ENCODE peak calls at places on chromosomes 4 and X, in nine cellular contexts. One of them, this sample, is unnamed.

GRCh38 chr4:94758700-94759399 is 1.1 kb downstream of the BMPR1B start:
- DNase-seq in NCI-H1694 treated with DMSO at 0.1 percent for 48 hours: no peak
- DNase-seq in hippocampal formation: peak; percentile 3
- DNase-seq in small intestine: no peak
- DNase-seq in AG08396: no peak
- DNase-seq in endothelial cell: peak; percentile 22
- DNase-seq in EL: peak; percentile 5
- DNase-seq in stimulated activated CD4-positive, alpha-beta T cell treated with anti-CD3 and anti-CD28 coated beads, Interleukin-12 subunit alpha, Interleukin-12 subunit beta, amount 100 ng/mL, for 48 hours: no peak
- DNase-seq in HFF-Myc: no peak
- DNase-seq in this sample: no peak

GRCh38 chrX:68995780-68996551 is 167.1 kb downstream of the EFNB1 start:
- DNase-seq in NCI-H1694 treated with DMSO at 0.1 percent for 48 hours: no peak
- DNase-seq in stimulated activated CD4-positive, alpha-beta T cell treated with anti-CD3 and anti-CD28 coated beads, Interleukin-12 subunit alpha, Interleukin-12 subunit beta, amount 100 ng/mL, for 48 hours: no peak
- DNase-seq in EL: peak; percentile 58
- DNase-seq in small intestine: peak; percentile 87
- DNase-seq in hippocampal formation: no peak
- DNase-seq in endothelial cell: no peak
- DNase-seq in HFF-Myc: no peak
- DNase-seq in AG08396: no peak
- DNase-seq in this sample: no peak

GRCh38 chr4:37666625-37667071 is 19.5 kb downstream of the RELL1 start:
- DNase-seq in NCI-H1694 treated with DMSO at 0.1 percent for 48 hours: no peak
- DNase-seq in EL: peak; percentile 91
- DNase-seq in endothelial cell: peak; percentile 18
- DNase-seq in small intestine: peak; percentile 97
- DNase-seq in stimulated activated CD4-positive, alpha-beta T cell treated with anti-CD3 and anti-CD28 coated beads, Interleukin-12 subunit alpha, Interleukin-12 subunit beta, amount 100 ng/mL, for 48 hours: peak; percentile 8
- DNase-seq in HFF-Myc: peak; percentile 70
- DNase-seq in AG08396: peak; percentile 79
- DNase-seq in hippocampal formation: no peak
- DNase-seq in this sample: peak; percentile 55

GRCh38 chr4:108360857-108361820 is 192.4 kb upstream of the LEF1 start:
- DNase-seq in endothelial cell: peak; percentile 11
- DNase-seq in EL: peak; percentile 91
- DNase-seq in small intestine: no peak
- DNase-seq in HFF-Myc: peak; percentile 57
- DNase-seq in hippocampal formation: no peak
- DNase-seq in AG08396: peak; percentile 51
- DNase-seq in NCI-H1694 treated with DMSO at 0.1 percent for 48 hours: no peak
- DNase-seq in stimulated activated CD4-positive, alpha-beta T cell treated with anti-CD3 and anti-CD28 coated beads, Interleukin-12 subunit alpha, Interleukin-12 subunit beta, amount 100 ng/mL, for 48 hours: no peak
- DNase-seq in this sample: peak; percentile 41

GRCh38 chr4:3689006-3689405 is 77.2 kb upstream of the ADRA2C start:
- DNase-seq in AG08396: no peak
- DNase-seq in hippocampal formation: no peak
- DNase-seq in stimulated activated CD4-positive, alpha-beta T cell treated with anti-CD3 and anti-CD28 coated beads, Interleukin-12 subunit alpha, Interleukin-12 subunit beta, amount 100 ng/mL, for 48 hours: no peak
- DNase-seq in endothelial cell: no peak
- DNase-seq in EL: no peak
- DNase-seq in HFF-Myc: no peak
- DNase-seq in NCI-H1694 treated with DMSO at 0.1 percent for 48 hours: no peak
- DNase-seq in small intestine: no peak
- DNase-seq in this sample: no peak

GRCh38 chr4:179415016-179415841 is 1973.0 kb upstream of the AGA start:
- DNase-seq in NCI-H1694 treated with DMSO at 0.1 percent for 48 hours: no peak
- DNase-seq in hippocampal formation: no peak
- DNase-seq in AG08396: no peak
- DNase-seq in endothelial cell: no peak
- DNase-seq in HFF-Myc: no peak
- DNase-seq in EL: no peak
- DNase-seq in stimulated activated CD4-positive, alpha-beta T cell treated with anti-CD3 and anti-CD28 coated beads, Interleukin-12 subunit alpha, Interleukin-12 subunit beta, amount 100 ng/mL, for 48 hours: no peak
- DNase-seq in small intestine: no peak
- DNase-seq in this sample: no peak

GRCh38 chr4:2650276-2650675 is 105.9 kb downstream of the TNIP2 start:
- DNase-seq in EL: no peak
- DNase-seq in endothelial cell: no peak
- DNase-seq in NCI-H1694 treated with DMSO at 0.1 percent for 48 hours: no peak
- DNase-seq in HFF-Myc: no peak
- DNase-seq in AG08396: no peak
- DNase-seq in hippocampal formation: no peak
- DNase-seq in stimulated activated CD4-positive, alpha-beta T cell treated with anti-CD3 and anti-CD28 coated beads, Interleukin-12 subunit alpha, Interleukin-12 subunit beta, amount 100 ng/mL, for 48 hours: no peak
- DNase-seq in small intestine: no peak
- DNase-seq in this sample: no peak

GRCh38 chr4:85741921-85742591 is 267.1 kb downstream of the ARHGAP24 start:
- DNase-seq in AG08396: no peak
- DNase-seq in EL: no peak
- DNase-seq in stimulated activated CD4-positive, alpha-beta T cell treated with anti-CD3 and anti-CD28 coated beads, Interleukin-12 subunit alpha, Interleukin-12 subunit beta, amount 100 ng/mL, for 48 hours: no peak
- DNase-seq in NCI-H1694 treated with DMSO at 0.1 percent for 48 hours: peak; percentile 21
- DNase-seq in HFF-Myc: no peak
- DNase-seq in hippocampal formation: peak; percentile 83
- DNase-seq in small intestine: no peak
- DNase-seq in endothelial cell: no peak
- DNase-seq in this sample: peak; percentile 97

GRCh38 chr4:53763813-53764597 is 172.7 kb upstream of the LNX1 start:
- DNase-seq in HFF-Myc: peak; percentile 20
- DNase-seq in AG08396: peak; percentile 68
- DNase-seq in stimulated activated CD4-positive, alpha-beta T cell treated with anti-CD3 and anti-CD28 coated beads, Interleukin-12 subunit alpha, Interleukin-12 subunit beta, amount 100 ng/mL, for 48 hours: no peak
- DNase-seq in NCI-H1694 treated with DMSO at 0.1 percent for 48 hours: no peak
- DNase-seq in hippocampal formation: no peak
- DNase-seq in small intestine: no peak
- DNase-seq in endothelial cell: no peak
- DNase-seq in EL: peak; percentile 91
- DNase-seq in this sample: no peak

GRCh38 chrX:132651411-132652086 is 162.7 kb upstream of the MBNL3 start:
- DNase-seq in NCI-H1694 treated with DMSO at 0.1 percent for 48 hours: no peak
- DNase-seq in stimulated activated CD4-positive, alpha-beta T cell treated with anti-CD3 and anti-CD28 coated beads, Interleukin-12 subunit alpha, Interleukin-12 subunit beta, amount 100 ng/mL, for 48 hours: no peak
- DNase-seq in endothelial cell: no peak
- DNase-seq in small intestine: no peak
- DNase-seq in hippocampal formation: no peak
- DNase-seq in HFF-Myc: no peak
- DNase-seq in AG08396: no peak
- DNase-seq in EL: no peak
- DNase-seq in this sample: no peak

GRCh38 chrX:68041110-68041509 is 392.2 kb downstream of the OPHN1 start:
- DNase-seq in AG08396: no peak
- DNase-seq in hippocampal formation: no peak
- DNase-seq in EL: no peak
- DNase-seq in small intestine: no peak
- DNase-seq in HFF-Myc: no peak
- DNase-seq in endothelial cell: no peak
- DNase-seq in NCI-H1694 treated with DMSO at 0.1 percent for 48 hours: no peak
- DNase-seq in stimulated activated CD4-positive, alpha-beta T cell treated with anti-CD3 and anti-CD28 coated beads, Interleukin-12 subunit alpha, Interleukin-12 subunit beta, amount 100 ng/mL, for 48 hours: no peak
- DNase-seq in this sample: no peak

GRCh38 chrX:97587171-97587570 is 703.5 kb downstream of the RPA4 start:
- DNase-seq in stimulated activated CD4-positive, alpha-beta T cell treated with anti-CD3 and anti-CD28 coated beads, Interleukin-12 subunit alpha, Interleukin-12 subunit beta, amount 100 ng/mL, for 48 hours: no peak
- DNase-seq in small intestine: no peak
- DNase-seq in hippocampal formation: no peak
- DNase-seq in EL: no peak
- DNase-seq in NCI-H1694 treated with DMSO at 0.1 percent for 48 hours: no peak
- DNase-seq in AG08396: no peak
- DNase-seq in HFF-Myc: no peak
- DNase-seq in endothelial cell: no peak
- DNase-seq in this sample: no peak

GRCh38 chr4:74531952-74532794 is 87.2 kb downstream of the AREG start:
- DNase-seq in small intestine: peak; percentile 77
- DNase-seq in hippocampal formation: no peak
- DNase-seq in HFF-Myc: no peak
- DNase-seq in AG08396: peak; percentile 25
- DNase-seq in EL: peak; percentile 71
- DNase-seq in endothelial cell: peak; percentile 19
- DNase-seq in stimulated activated CD4-positive, alpha-beta T cell treated with anti-CD3 and anti-CD28 coated beads, Interleukin-12 subunit alpha, Interleukin-12 subunit beta, amount 100 ng/mL, for 48 hours: no peak
- DNase-seq in NCI-H1694 treated with DMSO at 0.1 percent for 48 hours: no peak
- DNase-seq in this sample: peak; percentile 12

GRCh38 chr4:148866666-148867065 is 424.5 kb upstream of the NR3C2 start:
- DNase-seq in HFF-Myc: no peak
- DNase-seq in EL: no peak
- DNase-seq in NCI-H1694 treated with DMSO at 0.1 percent for 48 hours: no peak
- DNase-seq in endothelial cell: no peak
- DNase-seq in AG08396: no peak
- DNase-seq in stimulated activated CD4-positive, alpha-beta T cell treated with anti-CD3 and anti-CD28 coated beads, Interleukin-12 subunit alpha, Interleukin-12 subunit beta, amount 100 ng/mL, for 48 hours: no peak
- DNase-seq in small intestine: no peak
- DNase-seq in hippocampal formation: no peak
- DNase-seq in this sample: no peak

GRCh38 chr4:40454816-40455215 is 119.7 kb downstream of the CHRNA9 start:
- DNase-seq in EL: no peak
- DNase-seq in AG08396: no peak
- DNase-seq in endothelial cell: no peak
- DNase-seq in NCI-H1694 treated with DMSO at 0.1 percent for 48 hours: no peak
- DNase-seq in small intestine: no peak
- DNase-seq in HFF-Myc: no peak
- DNase-seq in hippocampal formation: no peak
- DNase-seq in stimulated activated CD4-positive, alpha-beta T cell treated with anti-CD3 and anti-CD28 coated beads, Interleukin-12 subunit alpha, Interleukin-12 subunit beta, amount 100 ng/mL, for 48 hours: no peak
- DNase-seq in this sample: no peak

GRCh38 chr4:185471235-185472062 is at the start of gene CCDC110:
- DNase-seq in AG08396: peak; percentile 100
- DNase-seq in EL: peak; percentile 88
- DNase-seq in hippocampal formation: peak; percentile 95
- DNase-seq in HFF-Myc: peak; percentile 77
- DNase-seq in NCI-H1694 treated with DMSO at 0.1 percent for 48 hours: peak; percentile 38
- DNase-seq in endothelial cell: peak; percentile 98
- DNase-seq in small intestine: peak; percentile 91
- DNase-seq in stimulated activated CD4-positive, alpha-beta T cell treated with anti-CD3 and anti-CD28 coated beads, Interleukin-12 subunit alpha, Interleukin-12 subunit beta, amount 100 ng/mL, for 48 hours: peak; percentile 93
- DNase-seq in this sample: peak; percentile 98

GRCh38 chrX:47226071-47226470 is 6.7 kb upstream of the USP11 start:
- DNase-seq in hippocampal formation: no peak
- DNase-seq in stimulated activated CD4-positive, alpha-beta T cell treated with anti-CD3 and anti-CD28 coated beads, Interleukin-12 subunit alpha, Interleukin-12 subunit beta, amount 100 ng/mL, for 48 hours: no peak
- DNase-seq in endothelial cell: no peak
- DNase-seq in AG08396: no peak
- DNase-seq in small intestine: no peak
- DNase-seq in HFF-Myc: no peak
- DNase-seq in NCI-H1694 treated with DMSO at 0.1 percent for 48 hours: no peak
- DNase-seq in EL: no peak
- DNase-seq in this sample: no peak

GRCh38 chr4:114561590-114561989 is 37.0 kb upstream of the UGT8 start:
- DNase-seq in AG08396: no peak
- DNase-seq in endothelial cell: no peak
- DNase-seq in stimulated activated CD4-positive, alpha-beta T cell treated with anti-CD3 and anti-CD28 coated beads, Interleukin-12 subunit alpha, Interleukin-12 subunit beta, amount 100 ng/mL, for 48 hours: no peak
- DNase-seq in hippocampal formation: no peak
- DNase-seq in HFF-Myc: no peak
- DNase-seq in EL: no peak
- DNase-seq in NCI-H1694 treated with DMSO at 0.1 percent for 48 hours: no peak
- DNase-seq in small intestine: peak; percentile 81
- DNase-seq in this sample: no peak

GRCh38 chr4:165048170-165048569 is 5.5 kb upstream of the TRIM75 start:
- DNase-seq in stimulated activated CD4-positive, alpha-beta T cell treated with anti-CD3 and anti-CD28 coated beads, Interleukin-12 subunit alpha, Interleukin-12 subunit beta, amount 100 ng/mL, for 48 hours: no peak
- DNase-seq in hippocampal formation: no peak
- DNase-seq in small intestine: no peak
- DNase-seq in AG08396: no peak
- DNase-seq in HFF-Myc: no peak
- DNase-seq in endothelial cell: no peak
- DNase-seq in NCI-H1694 treated with DMSO at 0.1 percent for 48 hours: no peak
- DNase-seq in EL: no peak
- DNase-seq in this sample: no peak

GRCh38 chr4:147975325-147975724 is 243.4 kb downstream of the ARHGAP10 start:
- DNase-seq in NCI-H1694 treated with DMSO at 0.1 percent for 48 hours: no peak
- DNase-seq in endothelial cell: no peak
- DNase-seq in AG08396: no peak
- DNase-seq in small intestine: no peak
- DNase-seq in stimulated activated CD4-positive, alpha-beta T cell treated with anti-CD3 and anti-CD28 coated beads, Interleukin-12 subunit alpha, Interleukin-12 subunit beta, amount 100 ng/mL, for 48 hours: no peak
- DNase-seq in hippocampal formation: no peak
- DNase-seq in HFF-Myc: no peak
- DNase-seq in EL: no peak
- DNase-seq in this sample: no peak

This sample was measured in G401.